ENCODE peak calls at places on chromosomes 7 and 10, in four cellular contexts. One of them, this sample, is unnamed.

GRCh38 chr10:408223-408622 is 273.0 kb downstream of the ZMYND11 start:
- DNase-seq in RKO: no peak
- DNase-seq in left cardiac atrium: no peak
- DNase-seq in pulmonary artery endothelial cell: no peak
- DNase-seq in this sample: no peak

GRCh38 chr10:110764793-110765512 is 106.8 kb upstream of the PDCD4 start:
- DNase-seq in RKO: no peak
- DNase-seq in left cardiac atrium: no peak
- DNase-seq in pulmonary artery endothelial cell: no peak
- DNase-seq in this sample: no peak

GRCh38 chr7:40964610-40965009 is 738.3 kb downstream of the INHBA start:
- DNase-seq in RKO: no peak
- DNase-seq in left cardiac atrium: no peak
- DNase-seq in pulmonary artery endothelial cell: no peak
- DNase-seq in this sample: no peak

GRCh38 chr7:22422831-22423615 is 66.1 kb upstream of the RAPGEF5 start:
- DNase-seq in RKO: no peak
- DNase-seq in left cardiac atrium: no peak
- DNase-seq in pulmonary artery endothelial cell: no peak
- DNase-seq in this sample: no peak

GRCh38 chr10:57867226-57867625 is 400.5 kb downstream of the IPMK start:
- DNase-seq in RKO: no peak
- DNase-seq in left cardiac atrium: no peak
- DNase-seq in pulmonary artery endothelial cell: no peak
- DNase-seq in this sample: no peak

GRCh38 chr7:77542399-77542798 is 5.3 kb downstream of the PTPN12 start:
- DNase-seq in RKO: peak
- DNase-seq in left cardiac atrium: no peak
- DNase-seq in pulmonary artery endothelial cell: no peak
- DNase-seq in this sample: no peak

GRCh38 chr7:55964261-55964801 is at the start of gene NIPSNAP2:
- DNase-seq in RKO: peak
- DNase-seq in left cardiac atrium: peak
- DNase-seq in pulmonary artery endothelial cell: no peak
- DNase-seq in this sample: peak

GRCh38 chr10:82041018-82041417 is 166.0 kb downstream of the NRG3 start:
- DNase-seq in RKO: no peak
- DNase-seq in left cardiac atrium: no peak
- DNase-seq in pulmonary artery endothelial cell: no peak
- DNase-seq in this sample: no peak

GRCh38 chr10:29130190-29130673 is 158.6 kb upstream of the LYZL1 start:
- DNase-seq in RKO: peak
- DNase-seq in left cardiac atrium: no peak
- DNase-seq in pulmonary artery endothelial cell: no peak
- DNase-seq in this sample: peak

GRCh38 chr10:99527526-99528255 is 5.1 kb upstream of the NKX2-3 start:
- DNase-seq in RKO: no peak
- DNase-seq in left cardiac atrium: no peak
- DNase-seq in pulmonary artery endothelial cell: no peak
- DNase-seq in this sample: no peak

GRCh38 chr10:86757110-86757790 is 831 bp downstream of the BMPR1A start:
- DNase-seq in RKO: peak
- DNase-seq in left cardiac atrium: peak
- DNase-seq in pulmonary artery endothelial cell: no peak
- DNase-seq in this sample: no peak

GRCh38 chr10:53619678-53620077 is 847.1 kb upstream of the MBL2 start:
- DNase-seq in RKO: no peak
- DNase-seq in left cardiac atrium: no peak
- DNase-seq in pulmonary artery endothelial cell: no peak
- DNase-seq in this sample: no peak

GRCh38 chr10:1963341-1963740 is 226.0 kb upstream of the ADARB2 start:
- DNase-seq in RKO: no peak
- DNase-seq in left cardiac atrium: no peak
- DNase-seq in pulmonary artery endothelial cell: no peak
- DNase-seq in this sample: no peak

GRCh38 chr10:21687197-21687993 is 153.4 kb downstream of the MLLT10 start:
- DNase-seq in RKO: no peak
- DNase-seq in left cardiac atrium: no peak
- DNase-seq in pulmonary artery endothelial cell: no peak
- DNase-seq in this sample: no peak

GRCh38 chr10:71390435-71390820 is 6.3 kb upstream of the CDH23 start:
- DNase-seq in RKO: no peak
- DNase-seq in left cardiac atrium: no peak
- DNase-seq in pulmonary artery endothelial cell: no peak
- DNase-seq in this sample: no peak

GRCh38 chr7:54187886-54188518 is 354.2 kb upstream of the VSTM2A start:
- DNase-seq in RKO: no peak
- DNase-seq in left cardiac atrium: no peak
- DNase-seq in pulmonary artery endothelial cell: no peak
- DNase-seq in this sample: no peak

GRCh38 chr10:96025566-96025965 is 17.8 kb upstream of the CCNJ start:
- DNase-seq in RKO: peak
- DNase-seq in left cardiac atrium: no peak
- DNase-seq in pulmonary artery endothelial cell: no peak
- DNase-seq in this sample: no peak

GRCh38 chr7:30403477-30403876 is 75.1 kb downstream of the NOD1 start:
- DNase-seq in RKO: no peak
- DNase-seq in left cardiac atrium: no peak
- DNase-seq in pulmonary artery endothelial cell: no peak
- DNase-seq in this sample: no peak

GRCh38 chr10:114429581-114430335 is 25.5 kb upstream of the AFAP1L2 start:
- DNase-seq in RKO: no peak
- DNase-seq in left cardiac atrium: no peak
- DNase-seq in pulmonary artery endothelial cell: no peak
- DNase-seq in this sample: no peak

GRCh38 chr10:51832652-51833383 is 133.4 kb upstream of the CSTF2T start:
- DNase-seq in RKO: peak
- DNase-seq in left cardiac atrium: no peak
- DNase-seq in pulmonary artery endothelial cell: peak
- DNase-seq in this sample: no peak

GRCh38 chr10:82691211-82691610 is 816.2 kb downstream of the NRG3 start:
- DNase-seq in RKO: no peak
- DNase-seq in left cardiac atrium: no peak
- DNase-seq in pulmonary artery endothelial cell: no peak
- DNase-seq in this sample: no peak

GRCh38 chr7:83452256-83452655 is 196.7 kb downstream of the SEMA3E start:
- DNase-seq in RKO: no peak
- DNase-seq in left cardiac atrium: no peak
- DNase-seq in pulmonary artery endothelial cell: no peak
- DNase-seq in this sample: no peak

GRCh38 chr7:138359891-138360582 is 100.0 kb upstream of the TRIM24 start:
- DNase-seq in RKO: no peak
- DNase-seq in left cardiac atrium: no peak
- DNase-seq in pulmonary artery endothelial cell: no peak
- DNase-seq in this sample: peak

GRCh38 chr10:119517235-119518141 is 25.0 kb downstream of the RGS10 start:
- DNase-seq in RKO: no peak
- DNase-seq in left cardiac atrium: no peak
- DNase-seq in pulmonary artery endothelial cell: no peak
- DNase-seq in this sample: no peak

GRCh38 chr10:46305986-46306385 is 19.2 kb downstream of the ANTXRL start:
- DNase-seq in RKO: no peak
- DNase-seq in left cardiac atrium: no peak
- DNase-seq in pulmonary artery endothelial cell: no peak
- DNase-seq in this sample: no peak

GRCh38 chr10:15141136-15142067 is 27.1 kb downstream of the NMT2 start:
- DNase-seq in RKO: no peak
- DNase-seq in left cardiac atrium: no peak
- DNase-seq in pulmonary artery endothelial cell: no peak
- DNase-seq in this sample: no peak

GRCh38 chr7:2522780-2523433 is 3.3 kb downstream of the LFNG start:
- DNase-seq in RKO: no peak
- DNase-seq in left cardiac atrium: no peak
- DNase-seq in pulmonary artery endothelial cell: no peak
- DNase-seq in this sample: peak